ENCODE peak calls at places on chromosome 15, in four cellular contexts. One of them, this sample, is unnamed.

GRCh38 chr15:80599359-80599758 is 95.8 kb upstream of the ABHD17C start:
- DNase-seq in H1: no peak
- DNase-seq in K562: no peak
- DNase-seq in HCT116: no peak
- DNase-seq in this sample: no peak

GRCh38 chr15:29612701-29613100 is 209.6 kb downstream of the TJP1 start:
- DNase-seq in H1: no peak
- DNase-seq in K562: no peak
- DNase-seq in HCT116: no peak
- DNase-seq in this sample: no peak

GRCh38 chr15:52252781-52253180 is 42.8 kb downstream of the MYO5C start:
- DNase-seq in H1: no peak
- DNase-seq in K562: no peak
- DNase-seq in HCT116: peak; percentile 81
- DNase-seq in this sample: peak; percentile 35

GRCh38 chr15:42577514-42578031 is 2.2 kb downstream of the STARD9 start:
- DNase-seq in H1: no peak
- DNase-seq in K562: no peak
- DNase-seq in HCT116: no peak
- DNase-seq in this sample: no peak

GRCh38 chr15:48109856-48110531 is 10.8 kb upstream of the SLC24A5 start:
- DNase-seq in H1: no peak
- DNase-seq in K562: no peak
- DNase-seq in HCT116: no peak
- DNase-seq in this sample: no peak

GRCh38 chr15:31016446-31016915 is 25.1 kb upstream of the MTMR10 start:
- DNase-seq in H1: no peak
- DNase-seq in K562: no peak
- DNase-seq in HCT116: no peak
- DNase-seq in this sample: no peak

GRCh38 chr15:83845230-83845629 is 191.3 kb downstream of the ADAMTSL3 start:
- DNase-seq in H1: no peak
- DNase-seq in K562: no peak
- DNase-seq in HCT116: no peak
- DNase-seq in this sample: no peak

GRCh38 chr15:75232826-75233503 is 25.2 kb upstream of the GOLGA6C start:
- DNase-seq in H1: no peak
- DNase-seq in K562: no peak
- DNase-seq in HCT116: no peak
- DNase-seq in this sample: no peak

GRCh38 chr15:63094495-63094931 is 27.1 kb upstream of the LACTB start:
- DNase-seq in H1: no peak
- DNase-seq in K562: no peak
- DNase-seq in HCT116: no peak
- DNase-seq in this sample: peak; percentile 49

DNA sequence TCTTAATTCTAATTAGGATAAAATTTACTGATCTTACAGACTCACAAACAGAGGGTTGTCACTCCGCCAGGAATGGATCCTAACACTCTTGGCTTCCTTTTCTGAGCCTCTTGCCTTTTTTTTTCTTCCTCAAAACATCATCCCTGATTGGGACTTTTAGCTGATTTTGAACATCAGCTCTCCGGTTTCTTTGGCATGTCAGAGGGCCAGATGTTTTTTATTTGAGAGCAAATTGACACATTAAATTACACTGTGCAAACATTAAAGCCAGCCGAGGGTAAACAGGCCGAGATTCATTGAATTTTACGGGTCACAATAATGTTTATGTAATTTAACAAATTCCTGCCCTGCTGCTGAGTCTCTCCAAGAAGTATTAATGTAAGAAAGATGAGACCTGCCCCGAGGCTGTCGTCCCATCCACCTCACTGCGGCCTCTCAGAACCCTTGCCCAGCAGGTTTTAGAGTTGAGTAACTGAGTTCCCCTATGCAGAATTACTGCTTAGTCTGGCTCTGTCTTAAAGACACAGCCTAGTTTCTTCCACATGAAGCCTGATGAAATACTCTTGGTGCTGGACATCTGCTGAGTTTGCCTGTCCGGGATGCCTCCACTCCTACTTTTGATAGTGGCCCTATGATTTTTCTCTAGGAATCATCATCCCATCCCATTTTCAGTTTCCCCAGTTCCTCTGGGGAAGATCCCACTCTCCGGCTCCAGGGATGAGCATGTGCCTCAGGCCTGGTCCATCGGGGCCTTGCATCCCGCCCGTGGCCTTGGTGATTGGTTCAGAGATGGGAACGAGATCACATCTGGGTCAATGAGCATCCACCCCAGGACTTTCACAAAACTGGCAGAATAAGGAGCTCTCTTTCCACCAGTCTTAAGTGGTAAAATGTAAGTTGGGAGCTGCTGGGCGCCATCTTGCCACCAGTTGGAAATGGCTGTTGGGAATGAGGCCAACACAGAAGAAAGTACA is 226.6 kb upstream of the TLE3 start:
- DNase-seq in H1: no peak
- DNase-seq in K562: no peak
- DNase-seq in HCT116: no peak
- DNase-seq in this sample: no peak
- TF ChIP-seq FOSL1 in H1: no peak
- TF ChIP-seq FOSL1 in K562: no peak
- TF ChIP-seq FOSL1 in HCT116: no peak
- TF ChIP-seq FOSL1 in this sample: no peak

DNA sequence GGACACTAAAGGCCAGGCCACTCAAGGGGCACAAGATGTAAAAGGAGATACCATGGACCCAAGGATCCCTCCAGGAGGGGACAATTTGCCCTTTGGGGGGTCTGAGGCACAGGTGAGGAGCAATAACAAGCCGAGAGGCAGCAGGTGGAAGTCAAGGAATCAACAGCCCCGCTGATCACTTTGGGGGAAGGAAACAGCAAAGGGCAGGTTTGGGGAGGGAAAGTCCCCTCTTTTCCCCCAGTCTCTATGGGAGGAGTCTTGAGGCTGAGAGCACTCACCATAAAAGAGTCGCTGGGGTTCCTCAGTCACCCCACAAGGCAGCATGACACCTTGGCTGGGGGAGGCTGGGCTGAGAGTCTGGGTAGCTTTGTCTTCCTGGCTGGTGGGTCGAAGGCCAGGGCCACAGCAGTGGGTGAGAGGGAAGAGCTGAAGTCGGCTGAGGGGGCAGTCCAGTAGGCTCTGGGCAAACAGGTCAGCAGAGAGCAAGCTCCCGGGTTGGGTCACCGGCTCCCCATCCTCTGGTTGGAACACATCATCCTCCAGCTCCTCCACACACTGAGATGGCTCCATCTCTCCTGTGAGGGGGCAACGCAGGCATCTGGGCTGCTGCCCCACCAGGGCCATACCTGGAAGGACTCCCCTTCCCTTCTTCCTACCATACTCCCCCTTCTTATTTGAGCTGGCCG is 3.0 kb downstream of the BMF start:
- DNase-seq in H1: no peak
- DNase-seq in K562: no peak
- DNase-seq in HCT116: no peak
- DNase-seq in this sample: no peak
- TF ChIP-seq FOSL1 in H1: no peak
- TF ChIP-seq FOSL1 in K562: no peak
- TF ChIP-seq FOSL1 in HCT116: no peak
- TF ChIP-seq FOSL1 in this sample: no peak

GRCh38 chr15:85318048-85318731 is 62.2 kb upstream of the AKAP13 start:
- DNase-seq in H1: no peak
- DNase-seq in K562: no peak
- DNase-seq in HCT116: peak; percentile 47
- DNase-seq in this sample: no peak
- TF ChIP-seq FOSL1 in H1: no peak
- TF ChIP-seq FOSL1 in K562: no peak
- TF ChIP-seq FOSL1 in HCT116: no peak
- TF ChIP-seq FOSL1 in this sample: no peak

GRCh38 chr15:66883322-66883911 is 181.4 kb downstream of the SMAD6 start:
- DNase-seq in H1: peak; percentile 89
- DNase-seq in K562: peak; percentile 33
- DNase-seq in HCT116: peak; percentile 98
- DNase-seq in this sample: peak; percentile 77
- TF ChIP-seq FOSL1 in H1: no peak
- TF ChIP-seq FOSL1 in K562: peak; percentile 90
- TF ChIP-seq FOSL1 in HCT116: peak; percentile 97
- TF ChIP-seq FOSL1 in this sample: no peak

DNA sequence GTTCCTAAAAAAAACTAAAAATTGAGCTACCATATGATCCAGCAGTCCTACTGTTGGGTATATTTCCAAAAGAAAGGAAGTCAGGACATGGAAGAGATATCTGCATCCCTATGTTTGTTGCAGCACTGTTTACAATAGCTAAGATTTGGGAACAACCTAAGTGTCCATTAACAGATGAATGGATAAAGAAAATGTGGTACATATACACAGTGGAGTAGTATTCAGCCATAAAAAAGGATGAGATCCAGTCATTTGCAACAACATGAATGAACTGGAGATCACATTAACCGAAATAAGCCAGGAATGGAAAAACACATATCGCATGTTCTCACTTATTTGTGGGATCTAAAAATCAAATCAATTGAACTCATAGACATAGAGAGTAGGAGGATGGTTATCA is 29.5 kb downstream of the LRRC49 start:
- DNase-seq in H1: no peak
- DNase-seq in K562: no peak
- DNase-seq in HCT116: no peak
- DNase-seq in this sample: no peak
- TF ChIP-seq FOSL1 in H1: no peak
- TF ChIP-seq FOSL1 in K562: no peak
- TF ChIP-seq FOSL1 in HCT116: no peak
- TF ChIP-seq FOSL1 in this sample: no peak

GRCh38 chr15:90931737-90932659 is at the start of gene HDDC3:
- DNase-seq in H1: no peak
- DNase-seq in K562: peak; percentile 81
- DNase-seq in HCT116: peak; percentile 87
- DNase-seq in this sample: peak; percentile 86

GRCh38 chr15:90934949-90935751 is at the start of gene UNC45A:
- DNase-seq in H1: peak; percentile 79
- DNase-seq in K562: peak; percentile 95
- DNase-seq in HCT116: peak; percentile 76
- DNase-seq in this sample: peak; percentile 78

GRCh38 chr15:90932660-90932991 is 277 bp upstream of the HDDC3 start:
- DNase-seq in H1: no peak
- DNase-seq in K562: no peak
- DNase-seq in HCT116: no peak
- DNase-seq in this sample: no peak

GRCh38 chr15:90933310-90933709 is 961 bp upstream of the HDDC3 start:
- DNase-seq in H1: no peak
- DNase-seq in K562: no peak
- DNase-seq in HCT116: no peak
- DNase-seq in this sample: no peak

GRCh38 chr15:90934256-90934948 is 683 bp upstream of the UNC45A start:
- DNase-seq in H1: no peak
- DNase-seq in K562: peak; percentile 76
- DNase-seq in HCT116: peak; percentile 77
- DNase-seq in this sample: peak; percentile 81
- TF ChIP-seq FOSL1 in H1: no peak
- TF ChIP-seq FOSL1 in K562: no peak
- TF ChIP-seq FOSL1 in HCT116: no peak
- TF ChIP-seq FOSL1 in this sample: no peak

GRCh38 chr15:46956456-46956855 is 760.8 kb upstream of the SEMA6D start:
- DNase-seq in H1: no peak
- DNase-seq in K562: no peak
- DNase-seq in HCT116: no peak
- DNase-seq in this sample: no peak

GRCh38 chr15:46955576-46955975 is 761.7 kb upstream of the SEMA6D start:
- DNase-seq in H1: no peak
- DNase-seq in K562: no peak
- DNase-seq in HCT116: no peak
- DNase-seq in this sample: no peak
- TF ChIP-seq FOSL1 in H1: no peak
- TF ChIP-seq FOSL1 in K562: no peak
- TF ChIP-seq FOSL1 in HCT116: no peak
- TF ChIP-seq FOSL1 in this sample: no peak

GRCh38 chr15:58517682-58518525 is 86.1 kb downstream of the LIPC start:
- DNase-seq in H1: no peak
- DNase-seq in K562: no peak
- DNase-seq in HCT116: no peak
- DNase-seq in this sample: no peak
- TF ChIP-seq FOSL1 in H1: no peak
- TF ChIP-seq FOSL1 in K562: no peak
- TF ChIP-seq FOSL1 in HCT116: no peak
- TF ChIP-seq FOSL1 in this sample: no peak

GRCh38 chr15:64180235-64180824 is 17.5 kb upstream of the PPIB start:
- DNase-seq in H1: no peak
- DNase-seq in K562: no peak
- DNase-seq in HCT116: no peak
- DNase-seq in this sample: no peak
- TF ChIP-seq FOSL1 in H1: no peak
- TF ChIP-seq FOSL1 in K562: no peak
- TF ChIP-seq FOSL1 in HCT116: no peak
- TF ChIP-seq FOSL1 in this sample: no peak